ENCODE peak calls at places on chromosome 21, in seven cellular contexts. One of them, this sample, is unnamed.

GRCh38 chr21:35053356-35054096 is 4.4 kb upstream of the RUNX1 start:
- DNase-seq in stromal cell of bone marrow: no peak
- DNase-seq in T-cell: no peak
- DNase-seq in stimulated activated CD8-positive, alpha-beta memory T cell treated with anti-CD3 and anti-CD28 coated beads, Interleukin-4, amount 100 ng/mL, for 24 hours: no peak
- DNase-seq in G401: no peak
- DNase-seq in skeletal muscle cell: no peak
- DNase-seq in cardiac muscle cell: peak; percentile 14
- DNase-seq in this sample: no peak

GRCh38 chr21:41877901-41878830 is 978 bp downstream of the PRDM15 start:
- DNase-seq in stromal cell of bone marrow: peak; percentile 54
- DNase-seq in T-cell: no peak
- DNase-seq in stimulated activated CD8-positive, alpha-beta memory T cell treated with anti-CD3 and anti-CD28 coated beads, Interleukin-4, amount 100 ng/mL, for 24 hours: no peak
- DNase-seq in G401: peak; percentile 63
- DNase-seq in skeletal muscle cell: no peak
- DNase-seq in cardiac muscle cell: peak; percentile 28
- DNase-seq in this sample: no peak

GRCh38 chr21:37833301-37833700 is 83.0 kb downstream of the KCNJ6 start:
- DNase-seq in stromal cell of bone marrow: no peak
- DNase-seq in T-cell: no peak
- DNase-seq in stimulated activated CD8-positive, alpha-beta memory T cell treated with anti-CD3 and anti-CD28 coated beads, Interleukin-4, amount 100 ng/mL, for 24 hours: no peak
- DNase-seq in G401: no peak
- DNase-seq in skeletal muscle cell: no peak
- DNase-seq in cardiac muscle cell: no peak
- DNase-seq in this sample: no peak

GRCh38 chr21:16186742-16187141 is 457.0 kb downstream of the USP25 start:
- DNase-seq in stromal cell of bone marrow: no peak
- DNase-seq in T-cell: no peak
- DNase-seq in stimulated activated CD8-positive, alpha-beta memory T cell treated with anti-CD3 and anti-CD28 coated beads, Interleukin-4, amount 100 ng/mL, for 24 hours: no peak
- DNase-seq in G401: no peak
- DNase-seq in skeletal muscle cell: no peak
- DNase-seq in cardiac muscle cell: peak; percentile 76
- DNase-seq in this sample: no peak

GRCh38 chr21:25626752-25627151 is 12.3 kb upstream of the JAM2 start:
- DNase-seq in stromal cell of bone marrow: no peak
- DNase-seq in T-cell: no peak
- DNase-seq in stimulated activated CD8-positive, alpha-beta memory T cell treated with anti-CD3 and anti-CD28 coated beads, Interleukin-4, amount 100 ng/mL, for 24 hours: no peak
- DNase-seq in G401: no peak
- DNase-seq in skeletal muscle cell: no peak
- DNase-seq in cardiac muscle cell: no peak
- DNase-seq in this sample: no peak

GRCh38 chr21:31630062-31630711 is 29.3 kb upstream of the SOD1 start:
- DNase-seq in stromal cell of bone marrow: peak; percentile 55
- DNase-seq in T-cell: no peak
- DNase-seq in stimulated activated CD8-positive, alpha-beta memory T cell treated with anti-CD3 and anti-CD28 coated beads, Interleukin-4, amount 100 ng/mL, for 24 hours: no peak
- DNase-seq in G401: peak; percentile 24
- DNase-seq in skeletal muscle cell: peak; percentile 86
- DNase-seq in cardiac muscle cell: no peak
- DNase-seq in this sample: peak; percentile 28

GRCh38 chr21:30839304-30839703 is 9.7 kb upstream of the KRTAP7-1 start:
- DNase-seq in stromal cell of bone marrow: no peak
- DNase-seq in T-cell: no peak
- DNase-seq in stimulated activated CD8-positive, alpha-beta memory T cell treated with anti-CD3 and anti-CD28 coated beads, Interleukin-4, amount 100 ng/mL, for 24 hours: no peak
- DNase-seq in G401: no peak
- DNase-seq in skeletal muscle cell: no peak
- DNase-seq in cardiac muscle cell: peak; percentile 62
- DNase-seq in this sample: no peak

GRCh38 chr21:17819878-17820232 is 699 bp upstream of the C21orf91 start:
- DNase-seq in stromal cell of bone marrow: no peak
- DNase-seq in T-cell: no peak
- DNase-seq in stimulated activated CD8-positive, alpha-beta memory T cell treated with anti-CD3 and anti-CD28 coated beads, Interleukin-4, amount 100 ng/mL, for 24 hours: no peak
- DNase-seq in G401: no peak
- DNase-seq in skeletal muscle cell: no peak
- DNase-seq in cardiac muscle cell: no peak
- DNase-seq in this sample: no peak

GRCh38 chr21:27062441-27062840 is 95.6 kb upstream of the ADAMTS5 start:
- DNase-seq in stromal cell of bone marrow: no peak
- DNase-seq in T-cell: no peak
- DNase-seq in stimulated activated CD8-positive, alpha-beta memory T cell treated with anti-CD3 and anti-CD28 coated beads, Interleukin-4, amount 100 ng/mL, for 24 hours: no peak
- DNase-seq in G401: peak; percentile 47
- DNase-seq in skeletal muscle cell: no peak
- DNase-seq in cardiac muscle cell: no peak
- DNase-seq in this sample: no peak

GRCh38 chr21:22758478-22758877 is 1760.3 kb downstream of the NCAM2 start:
- DNase-seq in stromal cell of bone marrow: no peak
- DNase-seq in T-cell: no peak
- DNase-seq in stimulated activated CD8-positive, alpha-beta memory T cell treated with anti-CD3 and anti-CD28 coated beads, Interleukin-4, amount 100 ng/mL, for 24 hours: no peak
- DNase-seq in G401: no peak
- DNase-seq in skeletal muscle cell: peak; percentile 15
- DNase-seq in cardiac muscle cell: no peak
- DNase-seq in this sample: no peak

GRCh38 chr21:33078907-33079582 is 9.1 kb downstream of the OLIG1 start:
- DNase-seq in stromal cell of bone marrow: peak; percentile 53
- DNase-seq in T-cell: no peak
- DNase-seq in stimulated activated CD8-positive, alpha-beta memory T cell treated with anti-CD3 and anti-CD28 coated beads, Interleukin-4, amount 100 ng/mL, for 24 hours: no peak
- DNase-seq in G401: no peak
- DNase-seq in skeletal muscle cell: peak; percentile 9
- DNase-seq in cardiac muscle cell: no peak
- DNase-seq in this sample: no peak

GRCh38 chr21:44686000-44686781 is 4.2 kb upstream of the KRTAP12-1 start:
- DNase-seq in stromal cell of bone marrow: no peak
- DNase-seq in T-cell: no peak
- DNase-seq in stimulated activated CD8-positive, alpha-beta memory T cell treated with anti-CD3 and anti-CD28 coated beads, Interleukin-4, amount 100 ng/mL, for 24 hours: no peak
- DNase-seq in G401: no peak
- DNase-seq in skeletal muscle cell: no peak
- DNase-seq in cardiac muscle cell: no peak
- DNase-seq in this sample: no peak

GRCh38 chr21:45325206-45326168 is 37.8 kb upstream of the POFUT2 start:
- DNase-seq in stromal cell of bone marrow: no peak
- DNase-seq in T-cell: no peak
- DNase-seq in stimulated activated CD8-positive, alpha-beta memory T cell treated with anti-CD3 and anti-CD28 coated beads, Interleukin-4, amount 100 ng/mL, for 24 hours: no peak
- DNase-seq in G401: no peak
- DNase-seq in skeletal muscle cell: no peak
- DNase-seq in cardiac muscle cell: no peak
- DNase-seq in this sample: no peak

GRCh38 chr21:26804895-26805609 is 40.2 kb downstream of the ADAMTS1 start:
- DNase-seq in stromal cell of bone marrow: no peak
- DNase-seq in T-cell: no peak
- DNase-seq in stimulated activated CD8-positive, alpha-beta memory T cell treated with anti-CD3 and anti-CD28 coated beads, Interleukin-4, amount 100 ng/mL, for 24 hours: no peak
- DNase-seq in G401: no peak
- DNase-seq in skeletal muscle cell: no peak
- DNase-seq in cardiac muscle cell: peak; percentile 12
- DNase-seq in this sample: no peak

GRCh38 chr21:37257967-37258877 is 8.9 kb downstream of the VPS26C start:
- DNase-seq in stromal cell of bone marrow: no peak
- DNase-seq in T-cell: peak; percentile 66
- DNase-seq in stimulated activated CD8-positive, alpha-beta memory T cell treated with anti-CD3 and anti-CD28 coated beads, Interleukin-4, amount 100 ng/mL, for 24 hours: peak; percentile 70
- DNase-seq in G401: peak; percentile 84
- DNase-seq in skeletal muscle cell: no peak
- DNase-seq in cardiac muscle cell: peak; percentile 62
- DNase-seq in this sample: no peak

GRCh38 chr21:22536511-22536910 is 1538.3 kb downstream of the NCAM2 start:
- DNase-seq in stromal cell of bone marrow: no peak
- DNase-seq in T-cell: no peak
- DNase-seq in stimulated activated CD8-positive, alpha-beta memory T cell treated with anti-CD3 and anti-CD28 coated beads, Interleukin-4, amount 100 ng/mL, for 24 hours: no peak
- DNase-seq in G401: no peak
- DNase-seq in skeletal muscle cell: peak; percentile 12
- DNase-seq in cardiac muscle cell: no peak
- DNase-seq in this sample: no peak

GRCh38 chr21:42474982-42475381 is 21.0 kb downstream of the RSPH1 start:
- DNase-seq in stromal cell of bone marrow: no peak
- DNase-seq in T-cell: no peak
- DNase-seq in stimulated activated CD8-positive, alpha-beta memory T cell treated with anti-CD3 and anti-CD28 coated beads, Interleukin-4, amount 100 ng/mL, for 24 hours: no peak
- DNase-seq in G401: no peak
- DNase-seq in skeletal muscle cell: no peak
- DNase-seq in cardiac muscle cell: no peak
- DNase-seq in this sample: no peak

GRCh38 chr21:14687277-14687642 is 141.1 kb upstream of the SAMSN1 start:
- DNase-seq in stromal cell of bone marrow: no peak
- DNase-seq in T-cell: no peak
- DNase-seq in stimulated activated CD8-positive, alpha-beta memory T cell treated with anti-CD3 and anti-CD28 coated beads, Interleukin-4, amount 100 ng/mL, for 24 hours: no peak
- DNase-seq in G401: no peak
- DNase-seq in skeletal muscle cell: no peak
- DNase-seq in cardiac muscle cell: no peak
- DNase-seq in this sample: no peak